ENCODE peak calls at places on chromosomes 13 and 19, in four cellular contexts. One of them, this sample, is unnamed.

GRCh38 chr13:113083402-113084061 is 22.1 kb upstream of the F7 start:
- DNase-seq in H1: no peak
- DNase-seq in K562: peak
- DNase-seq in SK-N-SH: no peak
- DNase-seq in this sample: no peak

GRCh38 chr13:106163426-106163825 is 372.0 kb downstream of the EFNB2 start:
- DNase-seq in H1: no peak
- DNase-seq in K562: no peak
- DNase-seq in SK-N-SH: no peak
- DNase-seq in this sample: no peak

GRCh38 chr13:114020750-114021463 is 47.0 kb upstream of the C13orf46 start:
- DNase-seq in H1: no peak
- DNase-seq in K562: no peak
- DNase-seq in SK-N-SH: no peak
- DNase-seq in this sample: no peak

GRCh38 chr13:70353096-70353495 is 244.8 kb upstream of the KLHL1 start:
- DNase-seq in H1: no peak
- DNase-seq in K562: no peak
- DNase-seq in SK-N-SH: no peak
- DNase-seq in this sample: no peak

GRCh38 chr19:41995959-41996797 is 2.1 kb upstream of the ATP1A3 start:
- DNase-seq in H1: no peak
- DNase-seq in K562: peak
- DNase-seq in SK-N-SH: peak
- DNase-seq in this sample: peak

GRCh38 chr13:53694814-53695533 is 666.4 kb downstream of the OLFM4 start:
- DNase-seq in H1: no peak
- DNase-seq in K562: no peak
- DNase-seq in SK-N-SH: no peak
- DNase-seq in this sample: no peak

GRCh38 chr13:94028234-94029145 is 451.0 kb downstream of the DCT start:
- DNase-seq in H1: no peak
- DNase-seq in K562: no peak
- DNase-seq in SK-N-SH: no peak
- DNase-seq in this sample: no peak

GRCh38 chr19:32041681-32042292 is 303.6 kb upstream of the ZNF507 start:
- DNase-seq in H1: no peak
- DNase-seq in K562: peak
- DNase-seq in SK-N-SH: peak
- DNase-seq in this sample: peak

GRCh38 chr13:100636441-100636840 is 38.2 kb downstream of the TMTC4 start:
- DNase-seq in H1: no peak
- DNase-seq in K562: no peak
- DNase-seq in SK-N-SH: no peak
- DNase-seq in this sample: no peak
- TF ChIP-seq TEAD4 in H1: no peak
- TF ChIP-seq TEAD4 in K562: no peak
- TF ChIP-seq TEAD4 in SK-N-SH: no peak
- TF ChIP-seq TEAD4 in this sample: no peak

GRCh38 chr13:99987180-99988047 is 5.8 kb downstream of the ZIC2 start:
- DNase-seq in H1: no peak
- DNase-seq in K562: no peak
- DNase-seq in SK-N-SH: peak
- DNase-seq in this sample: peak

GRCh38 chr13:99985243-99985874 is 3.8 kb downstream of the ZIC2 start:
- DNase-seq in H1: no peak
- DNase-seq in K562: no peak
- DNase-seq in SK-N-SH: no peak
- DNase-seq in this sample: peak

GRCh38 chr13:99988469-99989375 is 7.1 kb downstream of the ZIC2 start:
- DNase-seq in H1: no peak
- DNase-seq in K562: no peak
- DNase-seq in SK-N-SH: peak
- DNase-seq in this sample: peak

GRCh38 chr13:99985886-99986527 is 4.4 kb downstream of the ZIC2 start:
- DNase-seq in H1: no peak
- DNase-seq in K562: no peak
- DNase-seq in SK-N-SH: peak
- DNase-seq in this sample: no peak

DNA sequence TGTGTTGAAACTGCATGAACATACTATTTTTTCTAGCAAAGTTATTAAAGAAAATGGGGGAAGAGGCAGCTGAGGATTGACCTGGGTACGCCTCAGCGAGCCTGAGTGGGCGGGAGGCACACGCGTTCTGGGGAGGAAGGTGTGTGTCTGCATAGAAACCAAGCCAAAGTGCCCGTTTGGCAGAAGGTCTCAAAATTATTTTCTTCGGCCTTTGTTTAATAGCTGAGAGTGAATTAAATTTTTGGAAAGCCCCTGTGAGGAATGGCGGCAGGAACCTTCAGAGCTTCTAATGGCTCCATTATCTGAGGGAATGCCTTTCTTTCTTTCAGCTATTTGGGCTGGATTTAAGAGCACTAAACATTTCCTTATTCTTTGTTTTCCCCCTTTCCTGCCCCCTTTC is 5.2 kb downstream of the ZIC2 start:
- DNase-seq in H1: no peak
- DNase-seq in K562: no peak
- DNase-seq in SK-N-SH: no peak
- DNase-seq in this sample: no peak
- TF ChIP-seq TEAD4 in H1: no peak
- TF ChIP-seq TEAD4 in K562: no peak
- TF ChIP-seq TEAD4 in SK-N-SH: no peak
- TF ChIP-seq TEAD4 in this sample: no peak

GRCh38 chr13:32852568-32852967 is 163.7 kb upstream of the KL start:
- DNase-seq in H1: no peak
- DNase-seq in K562: no peak
- DNase-seq in SK-N-SH: no peak
- DNase-seq in this sample: no peak
- TF ChIP-seq TEAD4 in H1: no peak
- TF ChIP-seq TEAD4 in K562: no peak
- TF ChIP-seq TEAD4 in SK-N-SH: no peak
- TF ChIP-seq TEAD4 in this sample: no peak

GRCh38 chr19:9836021-9836420 is 903 bp downstream of the PIN1 start:
- DNase-seq in H1: no peak
- DNase-seq in K562: peak
- DNase-seq in SK-N-SH: peak
- DNase-seq in this sample: no peak
- TF ChIP-seq TEAD4 in H1: no peak
- TF ChIP-seq TEAD4 in K562: no peak
- TF ChIP-seq TEAD4 in SK-N-SH: no peak
- TF ChIP-seq TEAD4 in this sample: no peak

GRCh38 chr13:96052655-96053002 is 572 bp downstream of the UGGT2 start:
- DNase-seq in H1: no peak
- DNase-seq in K562: peak
- DNase-seq in SK-N-SH: peak
- DNase-seq in this sample: no peak
- TF ChIP-seq TEAD4 in H1: no peak
- TF ChIP-seq TEAD4 in K562: no peak
- TF ChIP-seq TEAD4 in SK-N-SH: no peak
- TF ChIP-seq TEAD4 in this sample: no peak